ENCODE peak calls at places on chromosomes 7 and 10, in six cellular contexts. X, G, J, H, E and F are unnamed samples.

GRCh38 chr7:31077484-31078362 is 25.6 kb downstream of the ADCYAP1R1 start:
- DNase-seq in H (peak), X (no peak), G (no peak), J (no peak), E (no peak), F (no peak)

GRCh38 chr10:59508956-59509355 is 146.6 kb upstream of the FAM13C start:
- DNase-seq in H (no peak), X (no peak), G (no peak), E (no peak), J (no peak), F (no peak)

GRCh38 chr7:117069379-117069778 is 116.1 kb downstream of the ST7 start:
- DNase-seq in H (no peak), X (no peak), E (no peak), G (no peak), J (no peak), F (no peak)

GRCh38 chr7:157150825-157151412 is 12.2 kb downstream of the UBE3C start:
- DNase-seq in J (peak), X (no peak), G (peak), E (peak), H (no peak), F (no peak)

GRCh38 chr7:140533394-140533872 is 54.1 kb upstream of the MKRN1 start:
- DNase-seq in G (peak), E (no peak), H (peak), X (no peak), J (no peak), F (no peak)

GRCh38 chr7:117118579-117119180 is 165.4 kb downstream of the ST7 start:
- DNase-seq in G (no peak), E (no peak), X (no peak), H (no peak), J (no peak), F (no peak)

GRCh38 chr10:35569836-35570235 is 35.3 kb upstream of the GJD4 start:
- DNase-seq in X (no peak), J (no peak), G (no peak), E (no peak), H (no peak), F (no peak)

GRCh38 chr7:100367676-100368613 is 5.3 kb upstream of the PILRA start:
- DNase-seq in G (no peak), J (no peak), X (no peak), E (no peak), H (peak), F (no peak)

GRCh38 chr7:133053321-133053891 is 28.5 kb downstream of the CHCHD3 start:
- DNase-seq in E (no peak), G (peak), H (no peak), X (peak), J (peak), F (no peak)

GRCh38 chr10:115432188-115432819 is 339.1 kb downstream of the ATRNL1 start:
- DNase-seq in J (peak), H (no peak), X (no peak), G (peak), E (no peak), F (no peak)

GRCh38 chr7:2539031-2540028 is 16.0 kb downstream of the BRAT1 start:
- DNase-seq in X (no peak), E (no peak), H (peak), G (no peak), J (no peak), F (no peak)

GRCh38 chr10:20768849-20769248 is 128.3 kb downstream of the NEBL start:
- DNase-seq in X (no peak), G (peak), J (no peak), H (no peak), E (no peak), F (no peak)

GRCh38 chr10:43316988-43317387 is 50.1 kb upstream of the RASGEF1A start:
- DNase-seq in J (no peak), G (no peak), X (no peak), E (no peak), H (peak), F (no peak)

GRCh38 chr10:70311698-70312097 is 27.9 kb upstream of the NPFFR1 start:
- DNase-seq in J (no peak), G (no peak), E (no peak), X (no peak), H (no peak), F (no peak)

GRCh38 chr7:148852272-148852671 is 31.8 kb downstream of the EZH2 start:
- DNase-seq in X (no peak), G (no peak), E (no peak), H (no peak), J (peak), F (no peak)

GRCh38 chr10:86349474-86349873 is 17.1 kb downstream of the GRID1 start:
- DNase-seq in E (no peak), H (peak), G (peak), J (no peak), X (no peak), F (no peak)

GRCh38 chr10:4451512-4451911 is 374.5 kb upstream of the AKR1E2 start:
- DNase-seq in G (no peak), H (no peak), E (no peak), J (no peak), X (no peak), F (no peak)

GRCh38 chr7:28784166-28784870 is 173.8 kb downstream of the TRIL start:
- DNase-seq in X (no peak), E (no peak), H (no peak), G (no peak), J (peak), F (no peak)

GRCh38 chr10:35684625-35685024 is 42.5 kb upstream of the FZD8 start:
- DNase-seq in X (no peak), G (no peak), E (no peak), H (no peak), J (no peak), F (no peak)

GRCh38 chr7:115634633-115635032 is 395.9 kb downstream of the TFEC start:
- DNase-seq in G (peak), J (no peak), E (no peak), X (no peak), H (no peak), F (no peak)

GRCh38 chr7:106010866-106011265 is 47.8 kb downstream of the CDHR3 start:
- DNase-seq in X (no peak), E (no peak), G (no peak), H (no peak), J (no peak), F (no peak)

GRCh38 chr10:119817991-119818888 is 54.4 kb downstream of the MCMBP start:
- DNase-seq in X (no peak), J (peak), H (peak), G (peak), E (peak), F (peak)
- H3K4me3 ChIP-seq in X (peak), J (peak), H (peak), G (peak), E (peak), F (peak)

DNA sequence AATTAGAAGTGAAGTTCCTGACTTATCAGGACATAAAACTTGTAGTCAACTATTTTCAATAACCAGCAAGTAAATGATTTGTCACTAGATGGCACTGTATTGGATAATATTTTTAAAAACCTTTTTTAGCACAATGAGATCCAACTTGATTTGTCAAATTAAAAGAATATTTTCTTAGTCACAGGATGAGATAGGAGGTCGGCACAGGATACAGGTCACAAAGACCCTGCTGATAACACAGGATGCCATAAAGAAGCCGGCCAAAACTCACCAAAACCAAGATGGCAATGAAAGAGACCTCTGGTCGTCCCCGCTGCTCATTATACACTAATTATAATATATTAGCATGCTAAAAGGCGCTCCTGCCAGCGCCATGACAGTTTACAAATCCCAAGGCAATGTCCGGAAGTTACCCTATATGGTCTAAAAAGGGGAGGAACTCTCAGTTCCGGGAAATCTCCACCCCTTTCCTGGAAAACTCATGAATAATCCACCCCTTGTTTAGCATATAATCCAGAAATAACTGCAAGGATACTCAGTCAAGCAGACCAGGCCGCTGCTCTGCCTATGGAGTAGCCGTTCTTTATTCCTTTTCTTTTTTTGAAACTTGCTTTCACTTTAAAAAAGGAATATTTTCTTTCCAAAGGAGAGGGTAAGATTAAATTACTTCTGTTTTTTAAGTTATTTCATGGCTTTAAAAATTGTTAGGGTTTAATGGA is 255.7 kb upstream of the MKLN1 start:
- DNase-seq in G (peak), E (peak), H (peak), X (peak), J (no peak), F (peak)
- H3K4me3 ChIP-seq in G (peak), E (peak), H (no peak), X (no peak), J (no peak), F (peak)

GRCh38 chr10:112213098-112213823 is 29.7 kb upstream of the GPAM start:
- DNase-seq in E (no peak), X (no peak), H (no peak), J (no peak), G (no peak), F (no peak)

GRCh38 chr10:112209534-112210200 is 26.1 kb upstream of the GPAM start:
- DNase-seq in H (peak), X (no peak), G (no peak), E (no peak), J (no peak), F (no peak)

GRCh38 chr10:112208981-112209380 is 25.4 kb upstream of the GPAM start:
- DNase-seq in J (no peak), G (no peak), X (no peak), E (no peak), H (no peak), F (no peak)

GRCh38 chr10:112208292-112208691 is 24.7 kb upstream of the GPAM start:
- DNase-seq in H (no peak), E (no peak), X (no peak), J (no peak), G (no peak), F (no peak)

DNA sequence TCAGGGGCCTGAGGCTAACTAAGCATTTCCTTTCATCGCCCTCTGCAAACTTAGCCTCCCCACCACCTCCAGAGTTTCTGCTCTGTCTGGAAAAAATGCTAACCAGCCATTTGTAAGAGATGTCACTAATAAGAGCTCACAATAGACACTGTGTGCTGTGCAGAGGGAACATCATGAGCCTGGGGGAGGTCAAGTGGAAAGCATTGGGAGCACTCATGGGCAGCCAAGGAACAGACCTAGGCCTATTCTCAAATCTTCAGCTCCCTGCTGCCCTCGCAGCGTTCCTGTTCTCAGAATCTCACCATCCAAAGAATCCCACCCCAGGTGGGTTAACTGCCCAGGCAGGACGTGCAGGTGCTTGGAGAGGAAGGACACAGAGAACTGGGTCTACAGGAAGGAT is 27.1 kb upstream of the GPAM start:
- DNase-seq in H (no peak), J (no peak), X (no peak), E (no peak), G (no peak), F (no peak)
- H3K4me3 ChIP-seq in H (no peak), J (no peak), X (no peak), E (no peak), G (no peak), F (no peak)

DNA sequence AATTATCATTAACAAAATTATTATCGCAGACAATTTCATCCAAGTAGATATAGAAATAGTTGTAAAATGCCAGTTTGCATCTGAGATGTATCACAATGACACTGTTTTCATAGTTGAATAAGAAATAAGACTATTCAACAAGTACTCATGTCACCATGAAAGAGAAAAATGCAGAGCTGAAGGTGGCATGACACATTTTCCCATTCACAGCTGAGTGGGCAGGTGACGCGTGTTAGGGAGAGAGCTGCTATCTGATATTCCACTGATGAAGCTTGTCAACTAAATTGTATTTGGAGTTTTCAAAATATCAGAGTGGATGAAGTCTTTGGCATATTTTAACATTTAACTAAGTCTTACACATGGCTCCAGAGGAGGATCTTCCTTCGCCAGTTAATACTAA is 70.3 kb upstream of the HDAC9 start:
- DNase-seq in J (no peak), X (no peak), E (no peak), G (no peak), H (no peak), F (peak)
- H3K4me3 ChIP-seq in J (no peak), X (no peak), E (no peak), G (no peak), H (no peak), F (no peak)

GRCh38 chr7:22564511-22565045 is 64.6 kb upstream of the STEAP1B start:
- DNase-seq in H (no peak), E (peak), X (peak), J (peak), G (peak), F (no peak)

GRCh38 chr7:22565315-22565811 is 65.4 kb upstream of the STEAP1B start:
- DNase-seq in J (no peak), X (peak), E (no peak), H (no peak), G (peak), F (no peak)

GRCh38 chr7:22561895-22562593 is 62.1 kb upstream of the STEAP1B start:
- DNase-seq in J (no peak), G (peak), X (peak), H (no peak), E (no peak), F (no peak)

GRCh38 chr7:22563115-22563514 is 63.1 kb upstream of the STEAP1B start:
- DNase-seq in H (no peak), X (peak), E (no peak), J (no peak), G (no peak), F (no peak)

GRCh38 chr7:22563621-22564241 is 63.7 kb upstream of the STEAP1B start:
- DNase-seq in X (peak), H (no peak), G (no peak), J (no peak), E (no peak), F (no peak)
- H3K4me3 ChIP-seq in X (peak), H (no peak), G (peak), J (no peak), E (peak), F (peak)

GRCh38 chr10:132943555-132944404 is 1.4 kb upstream of the CFAP46 start:
- DNase-seq in G (no peak), H (no peak), E (no peak), X (no peak), J (no peak), F (no peak)

GRCh38 chr10:132941640-132942051 is 724 bp downstream of the CFAP46 start:
- DNase-seq in E (no peak), X (no peak), H (peak), J (no peak), G (no peak), F (peak)

GRCh38 chr10:132940791-132941465 is 1.4 kb downstream of the CFAP46 start:
- DNase-seq in E (no peak), X (no peak), J (no peak), G (no peak), H (peak), F (peak)

GRCh38 chr10:132942740-132943554 is 577 bp upstream of the CFAP46 start:
- DNase-seq in H (peak), J (no peak), E (no peak), X (no peak), G (peak), F (peak)

DNA sequence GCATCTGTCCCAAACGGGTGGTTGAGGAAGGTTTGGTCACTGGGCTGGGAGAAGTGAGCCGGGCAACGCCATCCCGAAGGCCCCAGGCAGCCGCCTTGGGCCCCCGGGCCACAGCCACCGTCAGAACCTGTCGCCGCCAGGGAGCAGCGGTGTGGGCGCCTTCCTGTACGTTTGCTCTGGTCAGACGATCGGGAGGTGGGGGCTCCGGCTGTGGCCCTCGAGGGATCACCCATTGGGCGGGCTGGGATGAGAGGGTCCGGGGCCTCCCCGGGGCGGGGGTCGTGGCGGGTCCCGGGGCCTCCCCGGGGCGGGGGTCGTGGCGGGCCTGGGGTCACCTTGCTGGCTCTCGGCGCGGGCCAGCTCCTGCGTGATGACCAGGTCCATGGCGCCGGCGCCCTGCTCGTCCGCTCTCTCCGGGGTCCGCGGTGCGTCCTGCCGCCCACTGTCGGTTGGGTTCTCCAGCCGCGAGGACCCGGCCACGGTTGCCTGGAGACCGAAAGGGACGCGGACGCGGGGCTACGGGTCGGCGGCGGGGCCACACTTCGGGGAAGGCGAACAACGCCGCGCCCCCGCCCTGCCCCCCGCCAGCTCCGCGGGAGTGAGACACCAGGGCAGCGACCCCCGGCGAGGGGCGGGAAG is at the start of gene CFAP46:
- DNase-seq in H (peak), J (no peak), G (peak), X (no peak), E (peak), F (peak)
- H3K4me3 ChIP-seq in H (peak), J (peak), G (peak), X (peak), E (peak), F (peak)